ENCODE peak calls at places on chromosomes 5 and 9, in ten cellular contexts. B is NCI-H1436 treated with DMSO at 0.1 percent for 48 hours; J is activated CD8-positive, alpha-beta memory T cell treated with anti-CD3 and anti-CD28 coated beads for 24 hours; U is islet precursor cell; A is NCI-H460; V is cardiac septum; F is Caki2; W is hypothalamus; D is EL; G is GM10248. N is an unnamed sample.

GRCh38 chr5:148179234-148179824 is 11.0 kb downstream of the SPINK14 start:
- DNase-seq in B (peak), J (no peak), U (no peak), A (peak), V (no peak), F (peak), W (no peak), D (peak), G (peak), N (peak)

GRCh38 chr9:16869140-16869903 is 1.1 kb downstream of the BNC2 start:
- DNase-seq in B (no peak), J (no peak), U (peak), A (no peak), V (no peak), F (no peak), W (no peak), D (peak), G (no peak), N (no peak)

GRCh38 chr5:36870399-36871040 is 6.0 kb upstream of the NIPBL start:
- DNase-seq in B (peak), J (no peak), U (no peak), A (peak), V (no peak), F (peak), W (no peak), D (peak), G (peak), N (peak)

GRCh38 chr5:168168978-168169696 is 122.3 kb upstream of the WWC1 start:
- DNase-seq in B (no peak), J (no peak), U (no peak), A (no peak), V (no peak), F (no peak), W (no peak), D (no peak), G (no peak), N (no peak)

GRCh38 chr5:14545890-14546289 is 35.7 kb upstream of the OTULINL start:
- DNase-seq in B (no peak), J (no peak), U (no peak), A (no peak), V (no peak), F (no peak), W (no peak), D (no peak), G (no peak), N (no peak)

GRCh38 chr9:134948149-134948548 is 30.4 kb upstream of the FCN1 start:
- DNase-seq in B (no peak), J (no peak), U (no peak), A (no peak), V (no peak), F (no peak), W (no peak), D (no peak), G (no peak), N (no peak)

GRCh38 chr5:36688722-36689121 is 82.3 kb downstream of the SLC1A3 start:
- DNase-seq in B (no peak), J (no peak), U (no peak), A (peak), V (no peak), F (no peak), W (no peak), D (no peak), G (no peak), N (peak)

GRCh38 chr5:140710899-140711552 is 10.8 kb downstream of the ZMAT2 start:
- DNase-seq in B (peak), J (peak), U (peak), A (peak), V (peak), F (peak), W (peak), D (peak), G (peak), N (no peak)

GRCh38 chr9:4581031-4581760 is 80.9 kb upstream of the PLPP6 start:
- DNase-seq in B (no peak), J (no peak), U (no peak), A (no peak), V (no peak), F (no peak), W (no peak), D (no peak), G (no peak), N (no peak)

GRCh38 chr9:131101207-131101964 is 5.1 kb downstream of the AIF1L start:
- DNase-seq in B (no peak), J (no peak), U (no peak), A (no peak), V (no peak), F (no peak), W (no peak), D (no peak), G (no peak), N (no peak)

GRCh38 chr5:175162036-175162435 is 281.9 kb downstream of the DRD1 start:
- DNase-seq in B (no peak), J (no peak), U (no peak), A (no peak), V (no peak), F (no peak), W (no peak), D (no peak), G (no peak), N (no peak)

GRCh38 chr5:101590384-101590783 is 687.3 kb upstream of the ST8SIA4 start:
- DNase-seq in B (no peak), J (no peak), U (no peak), A (no peak), V (no peak), F (no peak), W (no peak), D (no peak), G (no peak), N (peak)

GRCh38 chr5:27706832-27707231 is 668.4 kb upstream of the CDH9 start:
- DNase-seq in B (no peak), J (no peak), U (no peak), A (no peak), V (no peak), F (peak), W (no peak), D (no peak), G (no peak), N (no peak)

GRCh38 chr5:24749701-24750100 is 104.9 kb upstream of the CDH10 start:
- DNase-seq in B (no peak), J (no peak), U (no peak), A (no peak), V (no peak), F (no peak), W (no peak), D (no peak), G (no peak), N (no peak)

GRCh38 chr9:98326402-98327248 is 71.2 kb upstream of the TBC1D2 start:
- DNase-seq in B (no peak), J (no peak), U (peak), A (no peak), V (no peak), F (peak), W (no peak), D (peak), G (no peak), N (peak)